ENCODE peak calls at places on chromosome 3, in six cellular contexts. One of them, this sample, is unnamed.

GRCh38 chr3:59709702-59710555 is 660.1 kb upstream of the CFAP20DC start:
- DNase-seq in astrocyte: no peak
- DNase-seq in CD4-positive, alpha-beta T cell: no peak
- DNase-seq in RWPE2: no peak
- DNase-seq in cardiac muscle cell: no peak
- DNase-seq in gastrocnemius medialis: peak; percentile 43
- DNase-seq in this sample: peak; percentile 27

GRCh38 chr3:152155654-152156053 is 113.1 kb upstream of the MBNL1 start:
- DNase-seq in astrocyte: peak; percentile 33
- DNase-seq in RWPE2: no peak
- DNase-seq in CD4-positive, alpha-beta T cell: no peak
- DNase-seq in gastrocnemius medialis: no peak
- DNase-seq in cardiac muscle cell: peak; percentile 7
- DNase-seq in this sample: no peak

GRCh38 chr3:119927190-119927589 is 145.3 kb downstream of the NR1I2 start:
- DNase-seq in astrocyte: no peak
- DNase-seq in CD4-positive, alpha-beta T cell: no peak
- DNase-seq in RWPE2: no peak
- DNase-seq in cardiac muscle cell: no peak
- DNase-seq in gastrocnemius medialis: no peak
- DNase-seq in this sample: no peak

GRCh38 chr3:25831578-25831977 is 41.7 kb downstream of the OXSM start:
- DNase-seq in astrocyte: peak; percentile 9
- DNase-seq in cardiac muscle cell: peak; percentile 41
- DNase-seq in RWPE2: no peak
- DNase-seq in gastrocnemius medialis: no peak
- DNase-seq in CD4-positive, alpha-beta T cell: no peak
- DNase-seq in this sample: no peak

GRCh38 chr3:63228677-63229076 is 49.4 kb upstream of the SYNPR start:
- DNase-seq in CD4-positive, alpha-beta T cell: no peak
- DNase-seq in RWPE2: no peak
- DNase-seq in cardiac muscle cell: peak; percentile 59
- DNase-seq in gastrocnemius medialis: no peak
- DNase-seq in astrocyte: peak; percentile 27
- DNase-seq in this sample: no peak

GRCh38 chr3:14853280-14853956 is 34.7 kb downstream of the FGD5 start:
- DNase-seq in astrocyte: no peak
- DNase-seq in CD4-positive, alpha-beta T cell: no peak
- DNase-seq in gastrocnemius medialis: no peak
- DNase-seq in cardiac muscle cell: no peak
- DNase-seq in RWPE2: no peak
- DNase-seq in this sample: no peak

GRCh38 chr3:78690806-78691205 is 1077.0 kb downstream of the ROBO1 start:
- DNase-seq in astrocyte: peak; percentile 74
- DNase-seq in gastrocnemius medialis: no peak
- DNase-seq in cardiac muscle cell: no peak
- DNase-seq in CD4-positive, alpha-beta T cell: no peak
- DNase-seq in RWPE2: no peak
- DNase-seq in this sample: no peak

GRCh38 chr3:172355836-172356235 is 92.4 kb downstream of the GHSR start:
- DNase-seq in cardiac muscle cell: no peak
- DNase-seq in RWPE2: no peak
- DNase-seq in astrocyte: peak; percentile 89
- DNase-seq in CD4-positive, alpha-beta T cell: no peak
- DNase-seq in gastrocnemius medialis: no peak
- DNase-seq in this sample: peak; percentile 40

GRCh38 chr3:188157971-188158370 is 4.0 kb downstream of the LPP start:
- DNase-seq in gastrocnemius medialis: no peak
- DNase-seq in cardiac muscle cell: no peak
- DNase-seq in CD4-positive, alpha-beta T cell: no peak
- DNase-seq in astrocyte: no peak
- DNase-seq in RWPE2: no peak
- DNase-seq in this sample: no peak

GRCh38 chr3:55269096-55269495 is 218.0 kb downstream of the WNT5A start:
- DNase-seq in CD4-positive, alpha-beta T cell: no peak
- DNase-seq in cardiac muscle cell: no peak
- DNase-seq in astrocyte: no peak
- DNase-seq in RWPE2: no peak
- DNase-seq in gastrocnemius medialis: no peak
- DNase-seq in this sample: no peak

GRCh38 chr3:69729350-69729919 is 9.8 kb upstream of the MITF start:
- DNase-seq in cardiac muscle cell: no peak
- DNase-seq in CD4-positive, alpha-beta T cell: no peak
- DNase-seq in astrocyte: no peak
- DNase-seq in RWPE2: no peak
- DNase-seq in gastrocnemius medialis: no peak
- DNase-seq in this sample: no peak

GRCh38 chr3:32176989-32177701 is 61.3 kb upstream of the CMTM8 start:
- DNase-seq in CD4-positive, alpha-beta T cell: peak; percentile 25
- DNase-seq in astrocyte: peak; percentile 23
- DNase-seq in RWPE2: no peak
- DNase-seq in cardiac muscle cell: peak; percentile 55
- DNase-seq in gastrocnemius medialis: no peak
- DNase-seq in this sample: peak; percentile 42

GRCh38 chr3:129421988-129422745 is 6.3 kb downstream of the EFCAB12 start:
- DNase-seq in gastrocnemius medialis: no peak
- DNase-seq in RWPE2: no peak
- DNase-seq in astrocyte: no peak
- DNase-seq in cardiac muscle cell: no peak
- DNase-seq in CD4-positive, alpha-beta T cell: no peak
- DNase-seq in this sample: no peak

GRCh38 chr3:115699741-115700140 is 76.4 kb downstream of the GAP43 start:
- DNase-seq in astrocyte: peak; percentile 77
- DNase-seq in cardiac muscle cell: no peak
- DNase-seq in CD4-positive, alpha-beta T cell: no peak
- DNase-seq in RWPE2: no peak
- DNase-seq in gastrocnemius medialis: no peak
- DNase-seq in this sample: no peak

GRCh38 chr3:141455603-141456327 is 31.1 kb upstream of the RASA2 start:
- DNase-seq in RWPE2: no peak
- DNase-seq in cardiac muscle cell: no peak
- DNase-seq in gastrocnemius medialis: no peak
- DNase-seq in astrocyte: no peak
- DNase-seq in CD4-positive, alpha-beta T cell: no peak
- DNase-seq in this sample: no peak

GRCh38 chr3:14364580-14365292 is 37.7 kb upstream of the SLC6A6 start:
- DNase-seq in astrocyte: no peak
- DNase-seq in CD4-positive, alpha-beta T cell: no peak
- DNase-seq in RWPE2: no peak
- DNase-seq in gastrocnemius medialis: no peak
- DNase-seq in cardiac muscle cell: no peak
- DNase-seq in this sample: peak; percentile 56

GRCh38 chr3:53224536-53224935 is 31.3 kb downstream of the TKT start:
- DNase-seq in astrocyte: no peak
- DNase-seq in gastrocnemius medialis: no peak
- DNase-seq in CD4-positive, alpha-beta T cell: no peak
- DNase-seq in RWPE2: no peak
- DNase-seq in cardiac muscle cell: no peak
- DNase-seq in this sample: no peak

GRCh38 chr3:242986-243706 is 46.6 kb downstream of the CHL1 start:
- DNase-seq in RWPE2: no peak
- DNase-seq in astrocyte: peak; percentile 85
- DNase-seq in CD4-positive, alpha-beta T cell: no peak
- DNase-seq in cardiac muscle cell: no peak
- DNase-seq in gastrocnemius medialis: no peak
- DNase-seq in this sample: no peak

GRCh38 chr3:105014631-105015030 is 352.1 kb upstream of the ALCAM start:
- DNase-seq in astrocyte: peak; percentile 18
- DNase-seq in cardiac muscle cell: no peak
- DNase-seq in CD4-positive, alpha-beta T cell: no peak
- DNase-seq in gastrocnemius medialis: no peak
- DNase-seq in RWPE2: no peak
- DNase-seq in this sample: no peak

GRCh38 chr3:148856404-148856803 is 8.7 kb upstream of the CPA3 start:
- DNase-seq in gastrocnemius medialis: no peak
- DNase-seq in cardiac muscle cell: no peak
- DNase-seq in CD4-positive, alpha-beta T cell: no peak
- DNase-seq in RWPE2: no peak
- DNase-seq in astrocyte: no peak
- DNase-seq in this sample: no peak

GRCh38 chr3:69927571-69927970 is 72.0 kb upstream of the SAMMSON start:
- DNase-seq in gastrocnemius medialis: no peak
- DNase-seq in RWPE2: no peak
- DNase-seq in cardiac muscle cell: no peak
- DNase-seq in CD4-positive, alpha-beta T cell: no peak
- DNase-seq in astrocyte: no peak
- DNase-seq in this sample: no peak

GRCh38 chr3:32391643-32392529 is at the start of gene CMTM7:
- DNase-seq in cardiac muscle cell: peak; percentile 80
- DNase-seq in gastrocnemius medialis: peak; percentile 37
- DNase-seq in astrocyte: peak; percentile 36
- DNase-seq in RWPE2: peak; percentile 83
- DNase-seq in CD4-positive, alpha-beta T cell: peak; percentile 41
- DNase-seq in this sample: peak; percentile 79

GRCh38 chr3:30548605-30549004 is 57.8 kb upstream of the TGFBR2 start:
- DNase-seq in CD4-positive, alpha-beta T cell: no peak
- DNase-seq in astrocyte: no peak
- DNase-seq in gastrocnemius medialis: no peak
- DNase-seq in cardiac muscle cell: no peak
- DNase-seq in RWPE2: no peak
- DNase-seq in this sample: no peak

GRCh38 chr3:113626513-113627371 is 69.7 kb downstream of the USF3 start:
- DNase-seq in cardiac muscle cell: peak; percentile 59
- DNase-seq in CD4-positive, alpha-beta T cell: no peak
- DNase-seq in gastrocnemius medialis: peak; percentile 64
- DNase-seq in RWPE2: no peak
- DNase-seq in astrocyte: peak; percentile 42
- DNase-seq in this sample: peak; percentile 44

GRCh38 chr3:75978686-75979085 is 193.3 kb upstream of the ZNF717 start:
- DNase-seq in astrocyte: peak; percentile 24
- DNase-seq in gastrocnemius medialis: no peak
- DNase-seq in CD4-positive, alpha-beta T cell: no peak
- DNase-seq in RWPE2: no peak
- DNase-seq in cardiac muscle cell: no peak
- DNase-seq in this sample: no peak

GRCh38 chr3:179806177-179806576 is 153.3 kb downstream of the USP13 start:
- DNase-seq in RWPE2: no peak
- DNase-seq in astrocyte: no peak
- DNase-seq in CD4-positive, alpha-beta T cell: no peak
- DNase-seq in cardiac muscle cell: no peak
- DNase-seq in gastrocnemius medialis: no peak
- DNase-seq in this sample: no peak

GRCh38 chr3:50122661-50123391 is 32.3 kb upstream of the SEMA3F start:
- DNase-seq in CD4-positive, alpha-beta T cell: no peak
- DNase-seq in RWPE2: no peak
- DNase-seq in cardiac muscle cell: no peak
- DNase-seq in gastrocnemius medialis: peak; percentile 10
- DNase-seq in astrocyte: no peak
- DNase-seq in this sample: no peak

GRCh38 chr3:72405943-72406585 is 442.2 kb downstream of the SHQ1 start:
- DNase-seq in cardiac muscle cell: no peak
- DNase-seq in astrocyte: no peak
- DNase-seq in gastrocnemius medialis: peak; percentile 21
- DNase-seq in RWPE2: no peak
- DNase-seq in CD4-positive, alpha-beta T cell: no peak
- DNase-seq in this sample: no peak

GRCh38 chr3:122916580-122916979 is 111.0 kb downstream of the SEMA5B start:
- DNase-seq in cardiac muscle cell: no peak
- DNase-seq in gastrocnemius medialis: no peak
- DNase-seq in astrocyte: no peak
- DNase-seq in RWPE2: no peak
- DNase-seq in CD4-positive, alpha-beta T cell: no peak
- DNase-seq in this sample: no peak

GRCh38 chr3:72336114-72336651 is 512.1 kb downstream of the SHQ1 start:
- DNase-seq in gastrocnemius medialis: no peak
- DNase-seq in CD4-positive, alpha-beta T cell: no peak
- DNase-seq in astrocyte: no peak
- DNase-seq in RWPE2: peak; percentile 11
- DNase-seq in cardiac muscle cell: no peak
- DNase-seq in this sample: no peak

GRCh38 chr3:32313723-32314473 is 75.4 kb downstream of the CMTM8 start:
- DNase-seq in RWPE2: no peak
- DNase-seq in CD4-positive, alpha-beta T cell: no peak
- DNase-seq in astrocyte: peak; percentile 37
- DNase-seq in cardiac muscle cell: no peak
- DNase-seq in gastrocnemius medialis: no peak
- DNase-seq in this sample: no peak

GRCh38 chr3:20904674-20905073 is 718.7 kb upstream of the SGO1 start:
- DNase-seq in CD4-positive, alpha-beta T cell: no peak
- DNase-seq in gastrocnemius medialis: no peak
- DNase-seq in astrocyte: no peak
- DNase-seq in RWPE2: no peak
- DNase-seq in cardiac muscle cell: peak; percentile 5
- DNase-seq in this sample: no peak
- H3K9me3 ChIP-seq in CD4-positive, alpha-beta T cell: peaks cover 5% of the 10 kb centered on the region
- H3K9me3 ChIP-seq in gastrocnemius medialis: no peaks in the 10 kb centered on the region
- H3K9me3 ChIP-seq in astrocyte: no peaks in the 10 kb centered on the region
- H3K9me3 ChIP-seq in RWPE2: no peaks in the 10 kb centered on the region
- H3K9me3 ChIP-seq in cardiac muscle cell: no peaks in the 10 kb centered on the region
- H3K9me3 ChIP-seq in this sample: no peaks in the 10 kb centered on the region

GRCh38 chr3:183532620-183533409 is 22.7 kb downstream of the KLHL6 start:
- DNase-seq in RWPE2: no peak
- DNase-seq in cardiac muscle cell: no peak
- DNase-seq in astrocyte: no peak
- DNase-seq in CD4-positive, alpha-beta T cell: no peak
- DNase-seq in gastrocnemius medialis: no peak
- DNase-seq in this sample: no peak

GRCh38 chr3:183537295-183537730 is 18.2 kb downstream of the KLHL6 start:
- DNase-seq in gastrocnemius medialis: peak; percentile 73
- DNase-seq in cardiac muscle cell: no peak
- DNase-seq in astrocyte: peak; percentile 70
- DNase-seq in RWPE2: no peak
- DNase-seq in CD4-positive, alpha-beta T cell: no peak
- DNase-seq in this sample: no peak

GRCh38 chr3:183536238-183536880 is 19.1 kb downstream of the KLHL6 start:
- DNase-seq in cardiac muscle cell: no peak
- DNase-seq in CD4-positive, alpha-beta T cell: no peak
- DNase-seq in astrocyte: no peak
- DNase-seq in RWPE2: no peak
- DNase-seq in gastrocnemius medialis: no peak
- DNase-seq in this sample: no peak

GRCh38 chr3:183533410-183534132 is 21.9 kb downstream of the KLHL6 start:
- DNase-seq in astrocyte: no peak
- DNase-seq in CD4-positive, alpha-beta T cell: no peak
- DNase-seq in gastrocnemius medialis: no peak
- DNase-seq in cardiac muscle cell: peak; percentile 68
- DNase-seq in RWPE2: no peak
- DNase-seq in this sample: no peak

GRCh38 chr3:183534249-183534648 is 21.3 kb downstream of the KLHL6 start:
- DNase-seq in gastrocnemius medialis: no peak
- DNase-seq in CD4-positive, alpha-beta T cell: no peak
- DNase-seq in cardiac muscle cell: no peak
- DNase-seq in astrocyte: no peak
- DNase-seq in RWPE2: no peak
- DNase-seq in this sample: no peak
- H3K27ac ChIP-seq in gastrocnemius medialis: no peak overlapping the region
- H3K27ac ChIP-seq in CD4-positive, alpha-beta T cell: no peak overlapping the region
- H3K27ac ChIP-seq in cardiac muscle cell: no peak overlapping the region
- H3K27ac ChIP-seq in astrocyte: no peak overlapping the region
- H3K27ac ChIP-seq in RWPE2: no peak overlapping the region
- H3K27ac ChIP-seq in this sample: no peak overlapping the region

GRCh38 chr3:127001486-127002194 is 18.7 kb downstream of the PLXNA1 start:
- DNase-seq in RWPE2: no peak
- DNase-seq in cardiac muscle cell: no peak
- DNase-seq in CD4-positive, alpha-beta T cell: no peak
- DNase-seq in astrocyte: no peak
- DNase-seq in gastrocnemius medialis: no peak
- DNase-seq in this sample: no peak
- H3K9me3 ChIP-seq in RWPE2: no peaks in the 10 kb centered on the region
- H3K9me3 ChIP-seq in cardiac muscle cell: no peaks in the 10 kb centered on the region
- H3K9me3 ChIP-seq in CD4-positive, alpha-beta T cell: no peaks in the 10 kb centered on the region
- H3K9me3 ChIP-seq in astrocyte: no peaks in the 10 kb centered on the region
- H3K9me3 ChIP-seq in gastrocnemius medialis: no peaks in the 10 kb centered on the region
- H3K9me3 ChIP-seq in this sample: no peaks in the 10 kb centered on the region

GRCh38 chr3:162391301-162391700 is 894.7 kb downstream of the OTOL1 start:
- DNase-seq in astrocyte: peak; percentile 63
- DNase-seq in CD4-positive, alpha-beta T cell: no peak
- DNase-seq in RWPE2: no peak
- DNase-seq in gastrocnemius medialis: no peak
- DNase-seq in cardiac muscle cell: no peak
- DNase-seq in this sample: no peak
- H3K27ac ChIP-seq in astrocyte: peak overlapping the region; percentile 91
- H3K27ac ChIP-seq in CD4-positive, alpha-beta T cell: no peak overlapping the region
- H3K27ac ChIP-seq in RWPE2: peak overlapping the region; percentile 90
- H3K27ac ChIP-seq in gastrocnemius medialis: no peak overlapping the region
- H3K27ac ChIP-seq in cardiac muscle cell: no peak overlapping the region
- H3K27ac ChIP-seq in this sample: no peak overlapping the region